ENCODE peak calls at places on chromosome 19, in five cellular contexts. U, X, M, C and G are unnamed samples.

GRCh38 chr19:29625316-29625715 is 19.2 kb downstream of the POP4 start:
- DNase-seq in U (no peak), X (no peak), M (no peak), C (no peak), G (no peak)

GRCh38 chr19:38719761-38720558 is 24.3 kb downstream of the CAPN12 start:
- DNase-seq in U (no peak), X (no peak), M (no peak), C (no peak), G (no peak)

GRCh38 chr19:47663911-47664771 is 49.1 kb upstream of the EHD2 start:
- DNase-seq in U (peak; percentile 100), X (peak; percentile 68), M (peak; percentile 99), C (peak; percentile 62), G (peak; percentile 99)

GRCh38 chr19:38784224-38784623 is 4.8 kb upstream of the LGALS7B start:
- DNase-seq in U (peak; percentile 87), X (no peak), M (peak; percentile 46), C (no peak), G (peak; percentile 34)

GRCh38 chr19:30649934-30650614 is 277.9 kb downstream of the ZNF536 start:
- DNase-seq in U (peak; percentile 64), X (no peak), M (peak; percentile 51), C (no peak), G (peak; percentile 67)

GRCh38 chr19:51959791-51960190 is 26.8 kb downstream of the ZNF350 start:
- DNase-seq in U (no peak), X (no peak), M (peak; percentile 42), C (no peak), G (no peak)

GRCh38 chr19:38774181-38774950 is 1.0 kb upstream of the LGALS7 start:
- DNase-seq in U (no peak), X (no peak), M (no peak), C (no peak), G (no peak)

GRCh38 chr19:29665826-29666633 is 769 bp downstream of the PLEKHF1 start:
- DNase-seq in U (peak; percentile 87), X (no peak), M (peak; percentile 66), C (peak; percentile 65), G (peak; percentile 88)

GRCh38 chr19:27884376-27884775 is 1328.6 kb downstream of the UQCRFS1 start:
- DNase-seq in U (no peak), X (no peak), M (no peak), C (no peak), G (no peak)

GRCh38 chr19:11325544-11325943 is 13.9 kb downstream of the RAB3D start:
- DNase-seq in U (no peak), X (no peak), M (no peak), C (peak; percentile 10), G (no peak)

GRCh38 chr19:46955114-46955812 is 64.4 kb upstream of the NPAS1 start:
- DNase-seq in U (peak; percentile 57), X (no peak), M (peak; percentile 52), C (no peak), G (peak; percentile 59)

GRCh38 chr19:3082331-3082730 is 11.8 kb upstream of the GNA11 start:
- DNase-seq in U (no peak), X (no peak), M (no peak), C (no peak), G (no peak)

GRCh38 chr19:3083964-3084363 is 10.2 kb upstream of the GNA11 start:
- DNase-seq in U (no peak), X (no peak), M (no peak), C (no peak), G (no peak)

GRCh38 chr19:3084943-3085342 is 9.2 kb upstream of the GNA11 start:
- DNase-seq in U (no peak), X (no peak), M (no peak), C (no peak), G (no peak)

GRCh38 chr19:3087769-3088168 is 6.4 kb upstream of the GNA11 start:
- DNase-seq in U (no peak), X (no peak), M (no peak), C (no peak), G (no peak)
- TF ChIP-seq CTCF in U (no peak), X (no peak), M (no peak), C (no peak), G (no peak)

GRCh38 chr19:7506385-7507328 is 9.2 kb upstream of the ZNF358 start:
- DNase-seq in U (peak; percentile 85), X (peak; percentile 62), M (peak; percentile 48), C (peak; percentile 95), G (peak; percentile 90)
- H3K4me3 ChIP-seq in U (no peak overlapping the region), X (no peak overlapping the region), M (no peak overlapping the region), C (no peak overlapping the region), G (no peak overlapping the region)

DNA sequence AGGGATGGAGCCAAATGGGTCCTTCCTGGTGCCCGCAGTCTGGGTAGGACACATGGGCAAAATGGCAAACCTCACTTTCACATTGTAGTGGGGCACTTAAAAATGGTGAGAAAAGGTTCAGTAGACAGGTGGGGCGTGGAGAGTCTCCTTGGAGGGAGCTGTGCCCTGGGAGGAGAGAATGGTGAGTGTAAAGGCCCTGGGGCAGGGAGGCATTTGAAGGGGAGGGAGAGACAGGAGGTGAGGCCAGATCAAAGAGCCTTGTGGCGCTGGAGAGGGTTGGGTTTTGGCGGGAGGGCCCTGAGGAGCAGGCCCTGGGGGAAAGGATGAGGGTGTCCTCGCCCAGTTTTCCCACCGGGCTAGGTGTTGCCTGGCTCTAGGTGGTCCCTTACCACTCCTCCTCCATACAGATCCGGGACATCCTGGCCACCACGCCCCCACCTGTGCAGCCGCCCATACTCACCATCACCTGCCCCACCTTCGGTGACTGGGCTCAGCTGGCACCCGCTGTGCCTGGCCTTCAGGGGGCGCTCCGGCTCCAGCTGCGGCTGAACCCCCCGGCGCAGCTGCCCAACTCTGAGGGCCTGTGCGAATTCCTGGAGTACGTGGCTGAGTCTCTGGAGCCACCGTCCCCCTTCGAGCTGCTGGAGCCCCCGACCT is 6.3 kb downstream of the MAP1S start:
- DNase-seq in U (no peak), X (no peak), M (no peak), C (no peak), G (no peak)
- TF ChIP-seq CTCF in U (peak; percentile 20), X (no peak), M (peak; percentile 16), C (no peak), G (peak; percentile 30)

DNA sequence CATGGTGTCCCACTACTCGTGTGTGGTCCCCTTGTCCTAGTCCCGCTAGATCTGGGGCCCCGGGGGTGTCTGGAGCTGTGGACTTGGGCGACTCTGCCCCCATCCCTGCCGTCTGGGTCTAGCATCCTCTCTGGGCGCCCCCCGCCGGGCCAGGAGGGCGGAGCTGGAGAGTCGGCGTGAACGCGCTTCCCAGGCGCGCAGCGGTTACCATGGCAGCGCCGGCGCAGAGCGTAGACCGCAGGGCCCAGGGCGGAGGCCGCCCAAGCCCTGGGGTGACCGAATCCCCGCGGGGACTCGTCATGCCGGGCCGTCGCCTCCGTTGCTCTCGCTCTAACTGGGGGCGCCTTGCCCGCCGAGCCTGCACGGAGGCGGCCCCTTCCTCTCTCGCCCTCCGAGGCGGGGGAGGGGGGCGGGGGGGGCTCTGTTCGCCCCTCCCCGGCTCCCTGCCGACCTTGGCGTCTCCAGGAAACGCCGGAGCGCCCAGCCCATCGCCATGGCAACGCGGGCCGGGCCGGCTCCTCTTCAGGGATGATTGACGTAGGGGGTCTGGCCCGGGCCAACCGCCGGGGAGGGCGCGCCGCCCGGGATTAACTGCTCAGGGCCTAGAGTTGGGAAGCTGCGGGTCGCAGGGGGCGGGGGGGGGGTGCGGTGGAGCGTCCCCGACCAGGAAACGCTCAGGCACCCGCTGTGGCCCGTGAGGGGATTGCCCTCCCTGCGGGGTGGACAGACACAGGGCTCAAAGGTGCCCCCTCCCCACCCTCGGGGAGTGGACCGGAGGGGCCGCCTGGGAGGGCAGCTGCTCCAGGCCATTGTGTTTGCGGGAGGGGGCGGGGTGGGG is 8.9 kb downstream of the ISYNA1 start:
- DNase-seq in U (peak; percentile 63), X (no peak), M (peak; percentile 72), C (peak; percentile 87), G (peak; percentile 79)
- H3K4me3 ChIP-seq in U (peak overlapping the region; percentile 9), X (peak overlapping the region; percentile 69), M (peak overlapping the region; percentile 23), C (no peak overlapping the region), G (peak overlapping the region; percentile 35)

DNA sequence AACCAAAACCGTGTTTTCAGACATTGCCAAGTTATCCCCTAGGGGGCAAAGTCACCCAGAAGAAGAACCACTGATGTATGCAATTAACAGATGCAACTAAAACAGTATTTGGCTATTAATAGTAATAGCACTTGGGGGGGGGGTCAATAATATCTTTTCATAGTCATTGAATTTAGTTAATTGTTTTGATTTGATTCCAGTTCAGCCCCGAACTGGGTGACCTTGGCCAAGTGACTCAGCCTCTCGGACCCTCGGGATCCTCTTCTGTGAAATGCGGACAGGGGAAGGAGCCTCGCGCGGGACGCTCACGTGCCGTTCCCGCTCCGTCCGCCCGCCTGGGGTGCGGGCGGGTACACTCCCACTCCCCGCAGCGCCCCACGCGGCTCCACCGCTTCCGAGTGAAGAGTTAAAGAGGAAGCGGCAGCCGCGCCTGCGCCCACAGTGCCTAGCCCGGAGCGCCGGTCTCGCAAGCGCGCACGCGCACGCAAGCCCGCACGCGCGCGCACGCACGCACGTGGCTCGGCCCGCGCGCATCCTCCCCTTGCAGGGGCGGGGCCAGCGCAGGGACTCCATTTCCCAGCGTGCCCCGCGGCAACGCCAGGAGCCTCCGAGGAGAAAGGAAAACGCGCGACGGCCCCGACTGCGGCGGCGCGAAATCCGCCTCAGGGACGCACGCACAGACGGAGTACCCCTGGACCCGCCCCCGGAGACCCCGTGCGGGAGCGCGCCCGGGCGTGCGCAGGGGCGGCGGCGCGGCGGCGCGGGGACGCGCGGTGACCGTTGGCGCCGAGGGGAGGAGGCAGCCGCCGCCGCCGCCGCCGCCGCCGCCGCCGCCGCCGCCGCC is at the start of gene DAZAP1:
- DNase-seq in U (peak; percentile 97), X (peak; percentile 87), M (peak; percentile 97), C (peak; percentile 100), G (peak; percentile 99)
- TF ChIP-seq CTCF in U (peak; percentile 10), X (peak; percentile 16), M (peak; percentile 46), C (no peak), G (no peak)

DNA sequence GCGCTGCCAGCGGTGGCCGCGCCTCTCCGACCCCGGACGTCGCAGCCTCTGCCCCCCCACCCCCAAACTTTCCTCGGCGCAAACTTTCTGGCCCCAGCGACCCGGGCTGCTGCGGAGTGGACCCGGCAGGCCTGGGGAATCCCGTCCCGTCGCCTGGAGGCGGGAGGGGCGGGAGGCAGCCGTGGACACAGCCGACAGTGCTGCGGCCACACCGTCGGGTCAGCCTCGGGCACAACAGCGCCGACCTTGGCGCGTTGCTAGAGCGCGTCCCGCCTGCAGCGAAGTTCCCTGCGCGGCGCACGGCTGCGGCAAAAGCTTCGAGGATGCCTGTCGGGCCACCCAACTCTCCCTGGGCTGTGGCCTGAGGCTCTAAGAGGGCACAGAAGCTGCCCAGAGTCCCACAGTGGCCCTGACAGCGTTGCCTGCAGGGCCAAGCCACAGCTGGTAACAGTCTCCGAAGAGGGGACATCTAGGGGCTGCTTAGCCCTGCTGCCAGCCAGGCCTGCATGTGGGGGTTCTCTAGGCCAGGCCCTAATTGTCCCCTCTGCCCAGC is 1.3 kb downstream of the NFIX start:
- DNase-seq in U (peak; percentile 46), X (no peak), M (peak; percentile 22), C (peak; percentile 85), G (peak; percentile 48)
- H3K4me3 ChIP-seq in U (peak overlapping the region; percentile 93), X (peak overlapping the region; percentile 93), M (peak overlapping the region; percentile 93), C (peak overlapping the region; percentile 57), G (peak overlapping the region; percentile 86)

GRCh38 chr19:50333737-50334617 is 4.8 kb upstream of the KCNC3 start:
- DNase-seq in U (no peak), X (no peak), M (no peak), C (peak; percentile 91), G (no peak)
- TF ChIP-seq CTCF in U (no peak), X (no peak), M (no peak), C (no peak), G (no peak)

GRCh38 chr19:933553-933882 is 7.7 kb downstream of the ARID3A start:
- DNase-seq in U (no peak), X (no peak), M (no peak), C (no peak), G (no peak)
- H3K4me3 ChIP-seq in U (peak overlapping the region; percentile 28), X (no peak overlapping the region), M (no peak overlapping the region), C (no peak overlapping the region), G (peak overlapping the region; percentile 18)

GRCh38 chr19:1006711-1007398 is 6.6 kb downstream of the GRIN3B start:
- DNase-seq in U (no peak), X (no peak), M (no peak), C (no peak), G (no peak)
- TF ChIP-seq CTCF in U (no peak), X (no peak), M (no peak), C (no peak), G (no peak)